ENCODE peak calls at places on chromosomes 16 and 17, in four cellular contexts. H is ureter; R is CD8-positive, alpha-beta memory T cell; Z is NCI-H1694 treated with DMSO at 0.1 percent for 48 hours. X is an unnamed sample.

GRCh38 chr17:29611351-29612093 is 11.2 kb downstream of the CORO6 start:
- DNase-seq in H (no peak), R (no peak), Z (no peak), X (no peak)

GRCh38 chr17:43943769-43944418 is 1.6 kb upstream of the PPY start:
- DNase-seq in Z (peak; percentile 64), H (peak; percentile 86), R (peak; percentile 65), X (peak; percentile 80)

GRCh38 chr16:14957576-14958322 is 17.1 kb upstream of the PDXDC1 start:
- DNase-seq in Z (no peak), R (peak; percentile 3), H (peak; percentile 44), X (peak; percentile 11)

GRCh38 chr16:26795184-26795583 is 271.5 kb upstream of the C16orf82 start:
- DNase-seq in R (no peak), Z (no peak), H (no peak), X (no peak)

GRCh38 chr17:29039764-29040598 is 3.0 kb upstream of the PIPOX start:
- DNase-seq in Z (no peak), R (no peak), H (no peak), X (no peak)

GRCh38 chr17:7380855-7381683 is at the start of gene TNK1:
- DNase-seq in H (peak; percentile 80), R (no peak), Z (no peak), X (peak; percentile 46)

GRCh38 chr16:81537721-81538561 is 93.3 kb downstream of the CMIP start:
- DNase-seq in Z (no peak), R (no peak), H (no peak), X (no peak)

GRCh38 chr16:70598937-70599503 is 47.3 kb upstream of the IL34 start:
- DNase-seq in R (no peak), Z (no peak), H (no peak), X (no peak)

GRCh38 chr17:69123626-69124025 is 18.1 kb downstream of the ABCA6 start:
- DNase-seq in R (no peak), H (no peak), Z (no peak), X (no peak)

GRCh38 chr16:85916141-85916890 is 17.4 kb downstream of the IRF8 start:
- DNase-seq in Z (no peak), R (no peak), H (peak; percentile 59), X (peak; percentile 91)

GRCh38 chr17:68886401-68886800 is 68.8 kb downstream of the ABCA8 start:
- DNase-seq in H (no peak), Z (no peak), R (no peak), X (no peak)

GRCh38 chr16:12833939-12834338 is 30.3 kb upstream of the CPPED1 start:
- DNase-seq in H (no peak), R (no peak), Z (no peak), X (no peak)